ENCODE peak calls at places on chromosome 15, in eight cellular contexts. Y is T1000, F is Panc1, W is activated T-cell treated with anti-CD3 and anti-CD28 coated beads for 1 hour, A is myocyte, P is brain microvascular endothelial cell, H is AG08396, X is HS-5. S is an unnamed sample.

GRCh38 chr15:59825926-59826325 is 136.8 kb upstream of the BNIP2 start:
- DNase-seq in Y (no peak), F (no peak), W (no peak), A (no peak), P (no peak), H (no peak), X (no peak), S (no peak)

GRCh38 chr15:46111730-46112129 is 476.9 kb downstream of the SQOR start:
- DNase-seq in Y (no peak), F (no peak), W (no peak), A (no peak), P (no peak), H (no peak), X (no peak), S (no peak)

GRCh38 chr15:30943654-30944335 is 40.1 kb downstream of the FAN1 start:
- DNase-seq in Y (no peak), F (no peak), W (no peak), A (no peak), P (no peak), H (no peak), X (no peak), S (no peak)

GRCh38 chr15:71397377-71397776 is 282.1 kb downstream of the THSD4 start:
- DNase-seq in Y (no peak), F (no peak), W (no peak), A (no peak), P (no peak), H (no peak), X (no peak), S (no peak)

GRCh38 chr15:26179906-26180305 is 316.8 kb upstream of the ATP10A start:
- DNase-seq in Y (no peak), F (no peak), W (no peak), A (no peak), P (no peak), H (no peak), X (no peak), S (peak)

GRCh38 chr15:60395276-60396011 is 2.3 kb downstream of the ANXA2 start:
- DNase-seq in Y (no peak), F (no peak), W (no peak), A (no peak), P (no peak), H (no peak), X (no peak), S (no peak)

GRCh38 chr15:69526696-69527095 is 74.1 kb downstream of the RPLP1 start:
- DNase-seq in Y (no peak), F (no peak), W (no peak), A (no peak), P (no peak), H (no peak), X (no peak), S (no peak)

GRCh38 chr15:69758291-69758771 is 305.7 kb downstream of the RPLP1 start:
- DNase-seq in Y (no peak), F (no peak), W (no peak), A (peak), P (peak), H (no peak), X (no peak), S (no peak)

GRCh38 chr15:42194502-42194901 is 13.6 kb downstream of the VPS39 start:
- DNase-seq in Y (no peak), F (peak), W (no peak), A (no peak), P (peak), H (no peak), X (no peak), S (no peak)

GRCh38 chr15:69854521-69855171 is 243.1 kb downstream of the TLE3 start:
- DNase-seq in Y (no peak), F (no peak), W (no peak), A (no peak), P (peak), H (no peak), X (peak), S (peak)

GRCh38 chr15:30929064-30929669 is 25.5 kb downstream of the FAN1 start:
- DNase-seq in Y (no peak), F (no peak), W (no peak), A (peak), P (no peak), H (no peak), X (no peak), S (peak)

GRCh38 chr15:62344806-62345539 is 179.9 kb upstream of the C2CD4B start:
- DNase-seq in Y (no peak), F (peak), W (peak), A (no peak), P (peak), H (peak), X (no peak), S (peak)

GRCh38 chr15:80743189-80743833 is 35.9 kb upstream of the CEMIP start:
- DNase-seq in Y (no peak), F (no peak), W (no peak), A (no peak), P (peak), H (no peak), X (no peak), S (no peak)

S was measured in SJCRH30.